ENCODE peak calls at places on chromosomes 16 and 17, in nine cellular contexts. P is mammary epithelial cell, C is left ventricle myocardium inferior, S is GM23248, Y is OCI-LY7, D is colonic mucosa, G is hepatocyte, A is SJSA1, E is PC-9. O is an unnamed sample. For H3K4me1, the result is how much of the 10 kb centered on the place peaks cover.

GRCh38 chr17:6683081-6683684 is 30.0 kb downstream of the SLC13A5 start:
- DNase-seq in P (no peak), Y (no peak), S (no peak), G (no peak), A (no peak), D (no peak), E (no peak), C (no peak), O (no peak)

GRCh38 chr17:73469311-73469710 is 157.5 kb upstream of the CDC42EP4 start:
- DNase-seq in C (no peak), E (no peak), G (no peak), S (no peak), D (no peak), Y (no peak), P (no peak), A (no peak), O (no peak)

GRCh38 chr17:74852237-74853047 is 7.2 kb downstream of the GRIN2C start:
- DNase-seq in A (no peak), S (peak), D (no peak), P (peak), G (peak), E (no peak), Y (peak), C (no peak), O (peak)

GRCh38 chr17:57962441-57963148 is 7.4 kb upstream of the CUEDC1 start:
- DNase-seq in A (no peak), P (no peak), S (no peak), D (no peak), G (no peak), E (no peak), Y (no peak), C (no peak), O (peak)

GRCh38 chr17:27452828-27453227 is 3.4 kb upstream of the KSR1 start:
- DNase-seq in D (no peak), C (no peak), G (no peak), S (no peak), A (no peak), Y (no peak), E (no peak), P (no peak), O (no peak)

GRCh38 chr17:44223574-44224046 is 4.1 kb upstream of the UBTF start:
- DNase-seq in Y (no peak), G (no peak), C (no peak), D (peak), P (peak), A (no peak), S (peak), E (no peak), O (no peak)

GRCh38 chr17:63279498-63280230 is 166.4 kb downstream of the CYB561 start:
- DNase-seq in Y (no peak), S (peak), P (peak), D (no peak), G (no peak), C (no peak), E (no peak), A (peak), O (no peak)

GRCh38 chr17:58315281-58315711 is 13.3 kb downstream of the TSPOAP1 start:
- DNase-seq in P (no peak), E (no peak), G (no peak), C (no peak), D (no peak), S (no peak), A (no peak), Y (no peak), O (no peak)

GRCh38 chr17:6420173-6420641 is 14.7 kb downstream of the AIPL1 start:
- DNase-seq in C (no peak), G (peak), S (peak), D (no peak), E (no peak), A (no peak), Y (no peak), P (no peak), O (peak)

GRCh38 chr16:31105677-31106213 is 2.4 kb upstream of the BCKDK start:
- DNase-seq in S (peak), Y (peak), G (peak), P (peak), D (peak), A (peak), C (peak), E (peak), O (peak)

GRCh38 chr16:27639588-27640276 is 89.8 kb downstream of the KATNIP start:
- DNase-seq in S (peak), E (peak), G (peak), C (no peak), A (peak), D (peak), Y (peak), P (peak), O (peak)

GRCh38 chr16:81385031-81385756 is 59.4 kb upstream of the CMIP start:
- DNase-seq in A (no peak), S (no peak), C (no peak), P (no peak), Y (no peak), G (no peak), E (no peak), D (no peak), O (no peak)

GRCh38 chr16:56401482-56401881 is 23.9 kb downstream of the AMFR start:
- DNase-seq in P (peak), Y (peak), G (no peak), A (no peak), S (no peak), C (no peak), D (no peak), E (no peak), O (peak)

GRCh38 chr17:57801044-57801711 is 48.7 kb downstream of the MRPS23 start:
- DNase-seq in E (no peak), Y (no peak), G (no peak), P (no peak), A (no peak), C (no peak), D (no peak), S (no peak), O (peak)

GRCh38 chr17:796609-797008 is 14.5 kb downstream of the MRM3 start:
- DNase-seq in E (no peak), Y (no peak), A (no peak), P (no peak), S (no peak), D (no peak), G (no peak), C (no peak), O (peak)

GRCh38 chr16:51008037-51008436 is 143.0 kb downstream of the SALL1 start:
- DNase-seq in S (no peak), D (no peak), P (no peak), A (no peak), Y (no peak), C (no peak), G (no peak), E (no peak), O (no peak)

GRCh38 chr16:89261691-89262563 is 44.4 kb downstream of the ZNF778 start:
- DNase-seq in G (no peak), S (no peak), P (no peak), E (no peak), Y (no peak), C (no peak), D (no peak), A (no peak), O (no peak)

GRCh38 chr17:73508057-73508930 is 136.0 kb downstream of the SDK2 start:
- DNase-seq in G (no peak), C (no peak), Y (no peak), A (no peak), P (no peak), E (no peak), S (no peak), D (no peak), O (no peak)

GRCh38 chr16:50674831-50675230 is 6.3 kb downstream of the SNX20 start:
- DNase-seq in G (no peak), D (no peak), S (no peak), Y (no peak), C (no peak), A (no peak), P (peak), E (no peak), O (no peak)

GRCh38 chr17:42016411-42016831 is 818 bp downstream of the DNAJC7 start:
- DNase-seq in A (peak), Y (peak), P (peak), C (no peak), E (no peak), G (peak), D (no peak), S (peak), O (peak)

GRCh38 chr16:78443780-78444422 is 344.4 kb downstream of the WWOX start:
- DNase-seq in D (no peak), A (no peak), P (no peak), E (no peak), S (peak), C (no peak), G (no peak), Y (no peak), O (no peak)

GRCh38 chr16:78441298-78441697 is 341.8 kb downstream of the WWOX start:
- DNase-seq in D (no peak), G (no peak), S (no peak), Y (no peak), E (no peak), P (no peak), C (no peak), A (no peak), O (peak)

GRCh38 chr16:78439646-78440045 is 340.2 kb downstream of the WWOX start:
- DNase-seq in A (peak), Y (no peak), E (no peak), C (no peak), G (no peak), S (no peak), P (no peak), D (no peak), O (no peak)

GRCh38 chr16:78446486-78446885 is 347.0 kb downstream of the WWOX start:
- DNase-seq in Y (no peak), S (no peak), C (no peak), D (no peak), G (no peak), E (no peak), A (no peak), P (no peak), O (no peak)

GRCh38 chr16:78443300-78443604 is 343.8 kb downstream of the WWOX start:
- DNase-seq in A (no peak), P (no peak), G (no peak), E (no peak), D (no peak), C (no peak), S (no peak), Y (no peak), O (no peak)
- H3K27ac ChIP-seq in A (no peak), P (no peak), G (peak), E (no peak), D (no peak), C (no peak), S (no peak), Y (no peak), O (no peak)

DNA sequence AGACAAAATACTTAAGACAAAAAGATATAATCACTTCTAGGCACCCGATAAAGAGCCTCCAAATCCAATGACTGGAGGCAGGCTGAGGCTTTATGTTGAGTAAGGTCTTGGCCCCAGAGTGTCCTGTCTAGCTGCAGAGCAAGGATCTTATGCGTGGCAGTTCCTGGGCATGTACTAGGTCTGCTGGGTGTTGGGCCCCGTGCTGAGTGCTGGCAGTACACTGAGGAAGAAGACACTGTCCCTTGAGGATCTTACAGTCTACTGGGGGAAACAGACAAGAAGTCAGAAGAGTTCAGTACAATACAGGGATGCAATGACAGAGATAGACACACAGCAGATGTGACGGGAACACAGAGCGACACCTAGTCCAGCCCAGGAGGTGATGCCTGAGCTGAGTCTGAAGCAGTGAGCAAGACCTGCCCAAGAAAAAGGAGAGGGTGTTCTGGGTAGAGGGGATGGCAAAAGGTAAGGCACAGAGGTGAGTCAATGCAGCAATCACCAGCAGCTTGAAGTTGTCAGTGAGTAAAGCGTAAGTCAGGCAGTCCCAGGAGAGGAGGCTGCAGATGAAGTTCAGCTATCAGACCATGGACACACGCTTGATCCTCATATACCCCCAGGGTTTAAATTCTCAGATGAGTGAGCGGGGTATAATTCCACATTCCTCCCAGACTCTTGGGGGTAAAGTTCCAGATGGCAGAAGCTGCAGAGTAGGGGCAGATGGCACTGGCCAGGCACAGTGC is 18.1 kb downstream of the MAP3K14 start:
- DNase-seq in D (no peak), S (peak), A (no peak), E (no peak), P (no peak), G (no peak), Y (no peak), C (no peak), O (peak)
- H3K4me1 ChIP-seq in D (under half), S (half or more), A (under half), E (under half), P (half or more), G (under half), Y (half or more), C (half or more), O (under half)

GRCh38 chr17:72425796-72426173 is 305.0 kb downstream of the SOX9 start:
- DNase-seq in C (no peak), E (no peak), A (no peak), G (no peak), S (no peak), P (no peak), Y (no peak), D (no peak), O (no peak)
- H3K4me3 ChIP-seq in C (no peak), E (no peak), A (no peak), G (no peak), S (no peak), P (no peak), Y (no peak), D (no peak), O (no peak)

GRCh38 chr16:48386559-48387312 is 1.5 kb upstream of the SIAH1 start:
- DNase-seq in Y (no peak), P (no peak), A (no peak), C (no peak), E (no peak), S (no peak), D (no peak), G (no peak), O (peak)
- H3K27ac ChIP-seq in Y (no peak), P (no peak), A (no peak), C (no peak), E (no peak), S (no peak), D (no peak), G (peak), O (no peak)

DNA sequence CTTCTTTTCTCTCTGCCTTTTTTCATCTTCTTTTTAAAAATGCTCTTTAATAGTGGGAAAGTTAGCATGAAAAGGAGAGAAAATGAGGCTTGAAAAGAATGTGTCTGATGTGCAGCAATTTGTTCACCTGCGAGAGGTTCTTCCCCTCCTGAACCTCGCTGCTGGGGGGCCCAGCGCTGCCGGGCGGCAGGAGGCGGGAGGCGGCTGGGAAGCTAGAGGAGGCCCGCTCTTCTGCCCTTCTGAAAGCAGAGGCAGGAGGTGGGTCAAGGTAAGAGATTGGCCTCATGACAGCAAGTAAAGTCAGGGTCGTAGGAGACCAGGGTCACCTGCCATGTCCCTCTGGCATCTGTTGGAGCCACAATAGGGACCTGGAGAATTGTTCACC is 78.6 kb upstream of the TNRC6C start:
- DNase-seq in E (no peak), C (no peak), P (no peak), A (no peak), G (no peak), Y (no peak), D (no peak), S (no peak), O (no peak)
- H3K4me1 ChIP-seq in E (under half), C (under half), P (under half), A (under half), G (under half), Y (half or more), D (under half), S (under half), O (under half)

GRCh38 chr16:3670711-3671110 is 16.2 kb downstream of the DNASE1 start:
- DNase-seq in Y (no peak), P (no peak), S (no peak), G (no peak), A (no peak), D (no peak), C (no peak), E (no peak), O (no peak)
- H3K4me3 ChIP-seq in Y (no peak), P (no peak), S (no peak), G (no peak), A (no peak), D (no peak), C (no peak), E (no peak), O (no peak)

GRCh38 chr17:61399131-61400057 is at the start of gene TBX2:
- DNase-seq in A (peak), G (peak), P (peak), Y (no peak), E (peak), C (peak), S (peak), D (peak), O (peak)
- H3K27ac ChIP-seq in A (peak), G (peak), P (no peak), Y (no peak), E (no peak), C (peak), S (peak), D (peak), O (no peak)

GRCh38 chr17:50917418-50917743 is 51.2 kb upstream of the TOB1 start:
- DNase-seq in Y (no peak), C (no peak), E (no peak), S (no peak), P (no peak), A (no peak), G (no peak), D (no peak), O (no peak)

GRCh38 chr17:50918071-50918932 is 52.1 kb upstream of the TOB1 start:
- DNase-seq in Y (no peak), E (no peak), D (no peak), A (no peak), C (no peak), S (no peak), P (no peak), G (no peak), O (peak)

GRCh38 chr17:50919321-50920040 is 53.3 kb upstream of the TOB1 start:
- DNase-seq in G (peak), P (peak), D (peak), Y (peak), S (peak), A (peak), E (peak), C (peak), O (peak)

GRCh38 chr17:50920041-50920410 is 53.9 kb upstream of the TOB1 start:
- DNase-seq in G (no peak), D (no peak), Y (no peak), S (no peak), P (no peak), E (no peak), C (no peak), A (no peak), O (no peak)

DNA sequence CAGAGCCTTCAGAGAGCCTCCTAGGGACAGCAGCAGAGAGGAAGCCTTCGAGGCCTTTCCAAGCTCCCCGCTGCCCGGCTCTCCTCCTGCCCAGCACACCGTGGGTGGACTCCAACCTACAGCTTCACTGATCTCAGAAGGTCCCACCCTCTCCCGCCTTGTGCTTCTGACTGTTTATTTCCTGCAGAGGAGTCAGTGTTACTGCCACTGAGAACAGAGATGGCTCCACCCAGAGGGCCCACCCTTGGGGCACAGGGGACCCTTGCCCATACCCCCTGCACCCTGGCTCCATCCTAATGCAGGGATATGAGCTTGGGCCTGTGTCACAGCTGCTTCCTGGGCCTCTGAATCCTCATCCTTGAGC is 52.8 kb upstream of the TOB1 start:
- DNase-seq in D (peak), S (peak), A (no peak), Y (no peak), G (peak), P (no peak), E (no peak), C (no peak), O (no peak)
- H3K4me1 ChIP-seq in D (under half), S (under half), A (under half), Y (under half), G (half or more), P (half or more), E (half or more), C (half or more), O (under half)